ENCODE peak calls at places on chromosomes 11 and 22, in eight cellular contexts. Q is cerebellar cortex; B is lower leg skin; J is Calu3; K is caudate nucleus; X is progenitor cell of endocrine pancreas; O is activated CD8-positive, alpha-beta memory T cell treated with anti-CD3 and anti-CD28 coated beads, Interleukin-2, amount 50 U/mL, for 4 hours; V is omental fat pad. N is an unnamed sample.

GRCh38 chr11:15800121-15800800 is 556.1 kb downstream of the SOX6 start:
- DNase-seq in Q (no peak), V (no peak), O (no peak), J (peak), K (no peak), B (peak), X (no peak), N (peak)

GRCh38 chr11:62854825-62855570 is 15.6 kb upstream of the WDR74 start:
- DNase-seq in B (no peak), K (no peak), Q (no peak), X (no peak), O (no peak), J (no peak), V (no peak), N (no peak)

GRCh38 chr11:112828433-112828832 is 132.8 kb upstream of the NCAM1 start:
- DNase-seq in B (no peak), X (no peak), Q (no peak), K (no peak), O (no peak), V (no peak), J (no peak), N (no peak)

GRCh38 chr22:39938509-39938908 is 21.7 kb upstream of the TMA7B start:
- DNase-seq in B (no peak), O (peak), X (no peak), Q (no peak), K (no peak), V (no peak), J (no peak), N (no peak)

GRCh38 chr22:31229402-31230140 is 17.5 kb downstream of the LIMK2 start:
- DNase-seq in Q (peak), O (no peak), K (no peak), B (peak), J (no peak), V (no peak), X (no peak), N (peak)

GRCh38 chr11:61948505-61948904 is 1.6 kb upstream of the BEST1 start:
- DNase-seq in V (no peak), J (no peak), B (no peak), O (no peak), K (no peak), X (no peak), Q (no peak), N (no peak)

GRCh38 chr11:72446929-72447753 is 12.8 kb upstream of the CLPB start:
- DNase-seq in B (no peak), O (no peak), V (no peak), K (no peak), Q (peak), X (no peak), J (peak), N (peak)

GRCh38 chr11:125376117-125376516 is 119.9 kb downstream of the FEZ1 start:
- DNase-seq in K (no peak), Q (peak), V (peak), X (no peak), B (no peak), O (no peak), J (no peak), N (peak)

GRCh38 chr11:11081273-11081672 is 223.4 kb upstream of the ZBED5 start:
- DNase-seq in V (no peak), K (no peak), B (no peak), J (no peak), O (no peak), Q (no peak), X (no peak), N (no peak)

GRCh38 chr11:58046231-58046630 is 15.5 kb downstream of the OR6Q1 start:
- DNase-seq in Q (no peak), K (no peak), B (no peak), V (no peak), J (no peak), O (no peak), X (no peak), N (no peak)

GRCh38 chr11:102685311-102685710 is 20.3 kb downstream of the MMP27 start:
- DNase-seq in K (no peak), V (no peak), O (no peak), J (no peak), B (no peak), X (no peak), Q (no peak), N (peak)

GRCh38 chr11:128040603-128041002 is 546.8 kb downstream of the ETS1 start:
- DNase-seq in V (no peak), Q (no peak), X (no peak), O (no peak), K (no peak), J (no peak), B (no peak), N (no peak)

GRCh38 chr11:64998141-64998540 is 1.4 kb upstream of the BATF2 start:
- DNase-seq in O (no peak), Q (no peak), J (no peak), B (no peak), V (no peak), X (no peak), K (no peak), N (peak)

GRCh38 chr11:15707971-15708370 is 593.2 kb downstream of the INSC start:
- DNase-seq in V (no peak), O (no peak), K (no peak), B (peak), J (peak), Q (peak), X (no peak), N (peak)

GRCh38 chr11:130314184-130314748 is 451 bp downstream of the ZBTB44 start:
- DNase-seq in O (peak), V (peak), K (peak), Q (peak), X (peak), B (peak), J (peak), N (peak)

GRCh38 chr11:68047437-68048290 is 8.8 kb downstream of the TCIRG1 start:
- DNase-seq in B (no peak), O (no peak), J (no peak), Q (no peak), K (no peak), V (no peak), X (no peak), N (no peak)

N was measured in M059J.